ENCODE peak calls at places on chromosomes 11 and 22, in ten cellular contexts. W, J, K, R, Z, G, A, N, Y and U are unnamed samples.
A peak's percentile ranks its signal among the peaks of the same experiment; 100 is the strongest.

GRCh38 chr11:36750349-36750748 is 152.3 kb upstream of the RAG2 start:
- DNase-seq in W (no peak), J (no peak), K (peak; percentile 15), R (no peak), Z (no peak), G (no peak), A (no peak), N (no peak), Y (no peak), U (no peak)

GRCh38 chr11:77400306-77400705 is 73.6 kb downstream of the PAK1 start:
- DNase-seq in W (no peak), J (no peak), K (no peak), R (no peak), Z (no peak), G (no peak), A (no peak), N (no peak), Y (no peak), U (no peak)

GRCh38 chr11:94583885-94584500 is 16.8 kb downstream of the PIWIL4 start:
- DNase-seq in W (peak; percentile 44), J (no peak), K (peak; percentile 40), R (peak; percentile 62), Z (no peak), G (no peak), A (no peak), N (peak; percentile 75), Y (no peak), U (peak; percentile 25)

GRCh38 chr11:61776561-61777075 is 15.8 kb downstream of the TMEM258 start:
- DNase-seq in W (peak; percentile 90), J (peak; percentile 32), K (peak; percentile 89), R (no peak), Z (peak; percentile 71), G (peak; percentile 71), A (no peak), N (peak; percentile 68), Y (peak; percentile 76), U (peak; percentile 82)

GRCh38 chr22:50396751-50397370 is 53.7 kb downstream of the PPP6R2 start:
- DNase-seq in W (no peak), J (no peak), K (no peak), R (no peak), Z (no peak), G (no peak), A (no peak), N (peak; percentile 20), Y (no peak), U (no peak)

GRCh38 chr11:13315517-13316432 is 38.2 kb downstream of the BMAL1 start:
- DNase-seq in W (no peak), J (no peak), K (no peak), R (no peak), Z (no peak), G (no peak), A (no peak), N (no peak), Y (no peak), U (no peak)

GRCh38 chr22:37205046-37205445 is 7.2 kb downstream of the SSTR3 start:
- DNase-seq in W (no peak), J (no peak), K (no peak), R (no peak), Z (no peak), G (no peak), A (no peak), N (no peak), Y (no peak), U (no peak)

GRCh38 chr22:33893486-33893885 is 26.8 kb downstream of the LARGE1 start:
- DNase-seq in W (no peak), J (no peak), K (no peak), R (no peak), Z (no peak), G (no peak), A (no peak), N (no peak), Y (no peak), U (no peak)

GRCh38 chr11:4455439-4455838 is 6.3 kb downstream of the OR52K2 start:
- DNase-seq in W (no peak), J (no peak), K (peak; percentile 88), R (no peak), Z (peak; percentile 49), G (no peak), A (no peak), N (no peak), Y (no peak), U (no peak)

GRCh38 chr11:126113515-126113957 is 50.9 kb upstream of the CDON start:
- DNase-seq in W (peak; percentile 94), J (peak; percentile 91), K (peak; percentile 43), R (no peak), Z (peak; percentile 98), G (peak; percentile 88), A (peak; percentile 95), N (peak; percentile 96), Y (peak; percentile 93), U (peak; percentile 94)

GRCh38 chr11:113202431-113202830 is 112.0 kb upstream of the TTC12 start:
- DNase-seq in W (no peak), J (no peak), K (no peak), R (no peak), Z (no peak), G (no peak), A (no peak), N (no peak), Y (no peak), U (peak; percentile 13)

GRCh38 chr11:34154059-34154875 is 48.8 kb downstream of the NAT10 start:
- DNase-seq in W (no peak), J (no peak), K (peak; percentile 63), R (peak; percentile 42), Z (no peak), G (no peak), A (no peak), N (no peak), Y (no peak), U (no peak)

GRCh38 chr11:100473390-100473740 is 213.7 kb upstream of the ARHGAP42 start:
- DNase-seq in W (no peak), J (no peak), K (no peak), R (no peak), Z (no peak), G (no peak), A (no peak), N (no peak), Y (no peak), U (no peak)
- H3K4me3 ChIP-seq in W (no peak overlapping the region), J (no peak overlapping the region), K (no peak overlapping the region), R (no peak overlapping the region), Z (no peak overlapping the region), G (no peak overlapping the region), A (no peak overlapping the region), N (no peak overlapping the region), Y (no peak overlapping the region), U (no peak overlapping the region)

GRCh38 chr11:28674432-28675076 is 566.4 kb downstream of the METTL15 start:
- DNase-seq in W (peak; percentile 68), J (no peak), K (peak; percentile 24), R (no peak), Z (no peak), G (peak; percentile 21), A (peak; percentile 94), N (peak; percentile 67), Y (no peak), U (peak; percentile 42)
- TF ChIP-seq CTCF in W (peak; percentile 69), J (peak; percentile 23), K (peak; percentile 51), R (peak; percentile 35), Z (no peak), G (peak; percentile 36), A (peak; percentile 65), N (peak; percentile 32), Y (no peak), U (peak; percentile 33)

DNA sequence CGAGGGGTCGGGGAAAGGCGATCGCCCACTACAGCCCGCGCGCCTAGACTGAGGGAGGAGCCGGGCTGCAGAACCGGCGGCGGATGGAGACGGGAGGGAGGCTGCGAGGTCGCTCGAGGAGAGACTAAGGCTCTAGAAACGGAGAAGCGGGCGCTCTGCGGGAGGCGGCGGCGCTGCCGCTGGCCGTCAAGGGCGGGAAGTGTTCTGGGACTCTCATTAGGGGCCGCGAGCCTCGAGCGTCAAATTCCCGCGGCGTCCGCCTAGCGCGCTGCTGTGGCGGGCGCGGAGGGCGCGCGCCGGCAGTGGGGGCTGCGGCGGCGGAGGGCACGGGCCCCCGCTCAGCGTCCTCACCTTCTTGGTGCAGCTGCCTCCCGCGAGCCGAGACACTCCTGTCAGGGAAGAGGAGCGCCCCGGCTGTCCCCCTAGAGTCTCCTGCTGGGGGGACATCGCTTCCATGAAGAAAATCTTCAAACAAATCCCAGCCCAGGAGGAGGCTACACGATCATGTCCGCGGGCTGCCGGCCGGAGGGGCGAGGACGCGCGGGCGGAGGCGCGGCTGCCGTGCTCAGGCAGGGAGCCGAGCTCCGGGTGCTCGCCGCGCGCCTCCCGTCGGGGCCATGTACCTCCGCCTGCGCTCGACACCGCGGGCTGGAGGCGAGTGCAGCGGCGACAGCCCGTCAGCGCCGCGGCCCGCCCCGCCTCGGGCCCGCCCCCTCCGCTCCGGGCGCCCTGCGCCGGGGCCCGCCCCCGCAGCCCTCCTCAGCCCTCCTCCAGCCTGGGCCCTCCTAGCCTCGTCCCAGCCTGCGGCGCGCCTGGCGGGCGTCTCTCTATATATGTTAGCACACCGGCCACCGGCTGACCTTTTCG is at the start of gene ARHGAP20:
- DNase-seq in W (peak; percentile 83), J (no peak), K (no peak), R (no peak), Z (peak; percentile 79), G (peak; percentile 81), A (no peak), N (peak; percentile 71), Y (peak; percentile 76), U (peak; percentile 67)
- H3K4me3 ChIP-seq in W (peak within 1 kb of the TSS; percentile 88), J (peak within 1 kb of the TSS; percentile 41), K (no peak within 1 kb of the TSS), R (peak within 1 kb of the TSS; percentile 27), Z (peak within 1 kb of the TSS; percentile 65), G (peak within 1 kb of the TSS; percentile 39), A (peak within 1 kb of the TSS; percentile 72), N (peak within 1 kb of the TSS; percentile 69), Y (peak within 1 kb of the TSS; percentile 77), U (peak within 1 kb of the TSS; percentile 65)

GRCh38 chr11:69291459-69292110 is 2.4 kb upstream of the MYEOV start:
- DNase-seq in W (no peak), J (no peak), K (no peak), R (no peak), Z (no peak), G (no peak), A (no peak), N (no peak), Y (no peak), U (no peak)

GRCh38 chr11:69294621-69295078 is 695 bp downstream of the MYEOV start:
- DNase-seq in W (no peak), J (no peak), K (no peak), R (no peak), Z (no peak), G (no peak), A (no peak), N (no peak), Y (no peak), U (no peak)

GRCh38 chr11:69292221-69292648 is 1.7 kb upstream of the MYEOV start:
- DNase-seq in W (peak; percentile 39), J (no peak), K (peak; percentile 80), R (no peak), Z (no peak), G (no peak), A (no peak), N (no peak), Y (no peak), U (peak; percentile 44)

GRCh38 chr11:69293819-69294505 is at the start of gene MYEOV:
- DNase-seq in W (peak; percentile 51), J (no peak), K (peak; percentile 74), R (peak; percentile 16), Z (peak; percentile 67), G (no peak), A (no peak), N (no peak), Y (peak; percentile 67), U (peak; percentile 38)

DNA sequence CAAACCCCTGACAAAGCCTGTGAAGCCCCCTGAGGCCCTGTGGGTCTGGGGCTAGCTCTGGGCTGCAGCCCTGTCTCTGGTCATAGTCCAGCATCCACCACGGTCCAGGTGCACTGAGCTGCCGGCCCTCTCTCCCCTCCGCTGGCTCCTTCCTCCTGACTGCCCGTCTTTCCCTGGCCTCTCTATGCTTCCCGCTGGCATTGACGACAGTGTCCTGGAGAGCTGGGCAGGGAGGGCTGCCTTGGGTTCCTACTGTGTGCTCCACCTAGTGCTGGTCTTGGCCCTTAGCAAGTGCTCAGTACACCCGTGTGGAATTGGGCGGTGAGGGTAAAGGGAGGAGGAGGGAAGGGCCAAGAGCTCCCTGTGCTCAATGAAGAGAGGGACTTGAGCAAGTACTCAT is 868 bp upstream of the MYEOV start:
- DNase-seq in W (no peak), J (no peak), K (no peak), R (no peak), Z (no peak), G (no peak), A (no peak), N (no peak), Y (no peak), U (no peak)
- TF ChIP-seq CTCF in W (no peak), J (no peak), K (no peak), R (no peak), Z (no peak), G (no peak), A (no peak), N (no peak), Y (no peak), U (no peak)